ENCODE peak calls at places on chromosome 7, in ten cellular contexts. One of them, this sample, is unnamed.

GRCh38 chr7:24949884-24950283 is 30.1 kb downstream of the OSBPL3 start:
- DNase-seq in upper lobe of right lung: no peak
- DNase-seq in prostate gland: no peak
- DNase-seq in left lung: no peak
- DNase-seq in heart left ventricle: no peak
- DNase-seq in psoas muscle: no peak
- DNase-seq in cardiac muscle cell: no peak
- DNase-seq in PC-9: no peak
- DNase-seq in PC-3: peak; percentile 27
- DNase-seq in Peyer's patch: no peak
- DNase-seq in this sample: no peak

GRCh38 chr7:30655096-30655970 is 26.9 kb downstream of the CRHR2 start:
- DNase-seq in upper lobe of right lung: peak; percentile 53
- DNase-seq in prostate gland: no peak
- DNase-seq in left lung: no peak
- DNase-seq in heart left ventricle: no peak
- DNase-seq in psoas muscle: no peak
- DNase-seq in cardiac muscle cell: no peak
- DNase-seq in PC-9: no peak
- DNase-seq in PC-3: no peak
- DNase-seq in Peyer's patch: no peak
- DNase-seq in this sample: peak; percentile 52

GRCh38 chr7:131188367-131189339 is 139.0 kb upstream of the MKLN1 start:
- DNase-seq in upper lobe of right lung: no peak
- DNase-seq in prostate gland: no peak
- DNase-seq in left lung: no peak
- DNase-seq in heart left ventricle: no peak
- DNase-seq in psoas muscle: no peak
- DNase-seq in cardiac muscle cell: peak; percentile 88
- DNase-seq in PC-9: peak; percentile 97
- DNase-seq in PC-3: peak; percentile 96
- DNase-seq in Peyer's patch: no peak
- DNase-seq in this sample: no peak

GRCh38 chr7:114478384-114478783 is 63.8 kb downstream of the FOXP2 start:
- DNase-seq in upper lobe of right lung: no peak
- DNase-seq in prostate gland: no peak
- DNase-seq in left lung: no peak
- DNase-seq in heart left ventricle: no peak
- DNase-seq in psoas muscle: no peak
- DNase-seq in cardiac muscle cell: no peak
- DNase-seq in PC-9: no peak
- DNase-seq in PC-3: no peak
- DNase-seq in Peyer's patch: no peak
- DNase-seq in this sample: no peak

GRCh38 chr7:152522551-152522950 is 86.7 kb upstream of the KMT2C start:
- DNase-seq in upper lobe of right lung: no peak
- DNase-seq in prostate gland: no peak
- DNase-seq in left lung: peak; percentile 18
- DNase-seq in heart left ventricle: no peak
- DNase-seq in psoas muscle: peak; percentile 61
- DNase-seq in cardiac muscle cell: peak; percentile 76
- DNase-seq in PC-9: peak; percentile 18
- DNase-seq in PC-3: no peak
- DNase-seq in Peyer's patch: no peak
- DNase-seq in this sample: peak; percentile 5

GRCh38 chr7:73667344-73668102 is at the start of gene VPS37D:
- DNase-seq in upper lobe of right lung: peak; percentile 95
- DNase-seq in prostate gland: peak; percentile 87
- DNase-seq in left lung: peak; percentile 99
- DNase-seq in heart left ventricle: peak; percentile 89
- DNase-seq in psoas muscle: peak; percentile 94
- DNase-seq in cardiac muscle cell: peak; percentile 93
- DNase-seq in PC-9: peak; percentile 69
- DNase-seq in PC-3: peak; percentile 89
- DNase-seq in Peyer's patch: peak; percentile 92
- DNase-seq in this sample: peak; percentile 96

GRCh38 chr7:42350801-42351200 is 113.8 kb upstream of the GLI3 start:
- DNase-seq in upper lobe of right lung: no peak
- DNase-seq in prostate gland: no peak
- DNase-seq in left lung: no peak
- DNase-seq in heart left ventricle: peak; percentile 58
- DNase-seq in psoas muscle: no peak
- DNase-seq in cardiac muscle cell: peak; percentile 13
- DNase-seq in PC-9: no peak
- DNase-seq in PC-3: peak; percentile 37
- DNase-seq in Peyer's patch: no peak
- DNase-seq in this sample: no peak

GRCh38 chr7:73622909-73623797 is 1.2 kb downstream of the MLXIPL start:
- DNase-seq in upper lobe of right lung: peak; percentile 76
- DNase-seq in prostate gland: no peak
- DNase-seq in left lung: no peak
- DNase-seq in heart left ventricle: peak; percentile 45
- DNase-seq in psoas muscle: peak; percentile 96
- DNase-seq in cardiac muscle cell: peak; percentile 62
- DNase-seq in PC-9: no peak
- DNase-seq in PC-3: no peak
- DNase-seq in Peyer's patch: no peak
- DNase-seq in this sample: no peak

GRCh38 chr7:122219253-122219865 is 75.3 kb upstream of the AASS start:
- DNase-seq in upper lobe of right lung: no peak
- DNase-seq in prostate gland: no peak
- DNase-seq in left lung: no peak
- DNase-seq in heart left ventricle: no peak
- DNase-seq in psoas muscle: no peak
- DNase-seq in cardiac muscle cell: peak; percentile 41
- DNase-seq in PC-9: no peak
- DNase-seq in PC-3: peak; percentile 63
- DNase-seq in Peyer's patch: no peak
- DNase-seq in this sample: no peak

GRCh38 chr7:87151701-87152111 is 547 bp upstream of the DMTF1 start:
- DNase-seq in upper lobe of right lung: no peak
- DNase-seq in prostate gland: no peak
- DNase-seq in left lung: no peak
- DNase-seq in heart left ventricle: no peak
- DNase-seq in psoas muscle: no peak
- DNase-seq in cardiac muscle cell: no peak
- DNase-seq in PC-9: no peak
- DNase-seq in PC-3: no peak
- DNase-seq in Peyer's patch: no peak
- DNase-seq in this sample: no peak

GRCh38 chr7:87147500-87147899 is 4.8 kb upstream of the DMTF1 start:
- DNase-seq in upper lobe of right lung: no peak
- DNase-seq in prostate gland: no peak
- DNase-seq in left lung: no peak
- DNase-seq in heart left ventricle: no peak
- DNase-seq in psoas muscle: no peak
- DNase-seq in cardiac muscle cell: no peak
- DNase-seq in PC-9: no peak
- DNase-seq in PC-3: peak; percentile 33
- DNase-seq in Peyer's patch: no peak
- DNase-seq in this sample: no peak

GRCh38 chr7:87146740-87147386 is 5.4 kb upstream of the DMTF1 start:
- DNase-seq in upper lobe of right lung: no peak
- DNase-seq in prostate gland: no peak
- DNase-seq in left lung: peak; percentile 62
- DNase-seq in heart left ventricle: no peak
- DNase-seq in psoas muscle: peak; percentile 73
- DNase-seq in cardiac muscle cell: no peak
- DNase-seq in PC-9: no peak
- DNase-seq in PC-3: no peak
- DNase-seq in Peyer's patch: no peak
- DNase-seq in this sample: peak; percentile 69

GRCh38 chr7:87151002-87151505 is 1.2 kb upstream of the DMTF1 start:
- DNase-seq in upper lobe of right lung: no peak
- DNase-seq in prostate gland: no peak
- DNase-seq in left lung: no peak
- DNase-seq in heart left ventricle: no peak
- DNase-seq in psoas muscle: no peak
- DNase-seq in cardiac muscle cell: no peak
- DNase-seq in PC-9: no peak
- DNase-seq in PC-3: no peak
- DNase-seq in Peyer's patch: no peak
- DNase-seq in this sample: no peak

GRCh38 chr7:87148332-87148955 is 3.8 kb upstream of the DMTF1 start:
- DNase-seq in upper lobe of right lung: no peak
- DNase-seq in prostate gland: no peak
- DNase-seq in left lung: no peak
- DNase-seq in heart left ventricle: no peak
- DNase-seq in psoas muscle: no peak
- DNase-seq in cardiac muscle cell: peak; percentile 67
- DNase-seq in PC-9: peak; percentile 50
- DNase-seq in PC-3: peak; percentile 67
- DNase-seq in Peyer's patch: no peak
- DNase-seq in this sample: no peak
- TF ChIP-seq CTCF in upper lobe of right lung: peak; percentile 62
- TF ChIP-seq CTCF in prostate gland: no peak
- TF ChIP-seq CTCF in left lung: no peak
- TF ChIP-seq CTCF in heart left ventricle: peak; percentile 57
- TF ChIP-seq CTCF in psoas muscle: peak; percentile 67
- TF ChIP-seq CTCF in cardiac muscle cell: peak; percentile 60
- TF ChIP-seq CTCF in PC-9: peak; percentile 69
- TF ChIP-seq CTCF in PC-3: peak; percentile 83
- TF ChIP-seq CTCF in Peyer's patch: no peak
- TF ChIP-seq CTCF in this sample: peak; percentile 29

GRCh38 chr7:140093375-140093774 is 30.6 kb upstream of the PARP12 start:
- DNase-seq in upper lobe of right lung: no peak
- DNase-seq in prostate gland: no peak
- DNase-seq in left lung: no peak
- DNase-seq in heart left ventricle: no peak
- DNase-seq in psoas muscle: no peak
- DNase-seq in cardiac muscle cell: no peak
- DNase-seq in PC-9: no peak
- DNase-seq in PC-3: no peak
- DNase-seq in Peyer's patch: no peak
- DNase-seq in this sample: no peak
- H3K36me3 ChIP-seq in upper lobe of right lung: peaks cover 90% of the 10 kb centered on the region
- H3K36me3 ChIP-seq in prostate gland: no peaks in the 10 kb centered on the region
- H3K36me3 ChIP-seq in left lung: no peaks in the 10 kb centered on the region
- H3K36me3 ChIP-seq in heart left ventricle: peaks cover 63% of the 10 kb centered on the region
- H3K36me3 ChIP-seq in psoas muscle: peaks cover 17% of the 10 kb centered on the region
- H3K36me3 ChIP-seq in cardiac muscle cell: peaks cover 84% of the 10 kb centered on the region
- H3K36me3 ChIP-seq in PC-9: no peaks in the 10 kb centered on the region
- H3K36me3 ChIP-seq in PC-3: peaks cover 3% of the 10 kb centered on the region
- H3K36me3 ChIP-seq in Peyer's patch: peaks cover 4% of the 10 kb centered on the region
- H3K36me3 ChIP-seq in this sample: peaks cover 35% of the 10 kb centered on the region

DNA sequence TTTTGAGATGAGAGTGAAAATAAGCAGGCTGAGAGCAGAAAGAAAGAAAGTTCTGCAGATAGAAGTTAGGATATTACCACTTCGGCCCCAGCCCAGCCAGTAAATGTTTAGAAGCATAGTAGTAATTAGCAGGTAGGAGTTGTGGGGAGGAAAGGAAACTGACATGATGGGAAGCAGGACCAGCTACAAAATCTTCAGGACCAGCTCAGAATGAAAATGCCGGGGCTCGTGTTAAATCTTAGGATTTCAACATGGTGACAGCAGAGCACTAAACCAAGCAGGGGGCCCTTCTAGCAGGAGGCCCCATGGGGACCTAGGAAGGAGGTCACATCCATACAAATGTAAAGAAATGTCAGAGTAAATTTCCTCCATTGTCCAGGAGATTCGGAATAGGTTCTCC is 28.7 kb downstream of the PRSS2 start:
- DNase-seq in upper lobe of right lung: no peak
- DNase-seq in prostate gland: no peak
- DNase-seq in left lung: no peak
- DNase-seq in heart left ventricle: no peak
- DNase-seq in psoas muscle: no peak
- DNase-seq in cardiac muscle cell: no peak
- DNase-seq in PC-9: peak; percentile 10
- DNase-seq in PC-3: no peak
- DNase-seq in Peyer's patch: no peak
- DNase-seq in this sample: no peak
- H3K4me3 ChIP-seq in upper lobe of right lung: peak overlapping the region; percentile 47
- H3K4me3 ChIP-seq in prostate gland: no peak overlapping the region
- H3K4me3 ChIP-seq in left lung: peak overlapping the region; percentile 29
- H3K4me3 ChIP-seq in heart left ventricle: no peak overlapping the region
- H3K4me3 ChIP-seq in psoas muscle: no peak overlapping the region
- H3K4me3 ChIP-seq in cardiac muscle cell: no peak overlapping the region
- H3K4me3 ChIP-seq in PC-9: no peak overlapping the region
- H3K4me3 ChIP-seq in PC-3: peak overlapping the region; percentile 17
- H3K4me3 ChIP-seq in Peyer's patch: peak overlapping the region; percentile 74
- H3K4me3 ChIP-seq in this sample: no peak overlapping the region

GRCh38 chr7:20862554-20862953 is 75.9 kb upstream of the SP8 start:
- DNase-seq in upper lobe of right lung: no peak
- DNase-seq in prostate gland: no peak
- DNase-seq in left lung: no peak
- DNase-seq in heart left ventricle: no peak
- DNase-seq in psoas muscle: no peak
- DNase-seq in cardiac muscle cell: no peak
- DNase-seq in PC-9: no peak
- DNase-seq in PC-3: no peak
- DNase-seq in Peyer's patch: no peak
- DNase-seq in this sample: no peak
- TF ChIP-seq CTCF in upper lobe of right lung: no peak
- TF ChIP-seq CTCF in prostate gland: no peak
- TF ChIP-seq CTCF in left lung: no peak
- TF ChIP-seq CTCF in heart left ventricle: no peak
- TF ChIP-seq CTCF in psoas muscle: no peak
- TF ChIP-seq CTCF in cardiac muscle cell: no peak
- TF ChIP-seq CTCF in PC-9: no peak
- TF ChIP-seq CTCF in PC-3: no peak
- TF ChIP-seq CTCF in Peyer's patch: no peak
- TF ChIP-seq CTCF in this sample: no peak

GRCh38 chr7:50368366-50368765 is 63.9 kb downstream of the IKZF1 start:
- DNase-seq in upper lobe of right lung: no peak
- DNase-seq in prostate gland: no peak
- DNase-seq in left lung: no peak
- DNase-seq in heart left ventricle: no peak
- DNase-seq in psoas muscle: no peak
- DNase-seq in cardiac muscle cell: no peak
- DNase-seq in PC-9: no peak
- DNase-seq in PC-3: no peak
- DNase-seq in Peyer's patch: no peak
- DNase-seq in this sample: no peak
- H3K36me3 ChIP-seq in upper lobe of right lung: no peaks in the 10 kb centered on the region
- H3K36me3 ChIP-seq in prostate gland: no peaks in the 10 kb centered on the region
- H3K36me3 ChIP-seq in left lung: no peaks in the 10 kb centered on the region
- H3K36me3 ChIP-seq in heart left ventricle: no peaks in the 10 kb centered on the region
- H3K36me3 ChIP-seq in psoas muscle: no peaks in the 10 kb centered on the region
- H3K36me3 ChIP-seq in cardiac muscle cell: no peaks in the 10 kb centered on the region
- H3K36me3 ChIP-seq in PC-9: no peaks in the 10 kb centered on the region
- H3K36me3 ChIP-seq in PC-3: no peaks in the 10 kb centered on the region
- H3K36me3 ChIP-seq in Peyer's patch: no peaks in the 10 kb centered on the region
- H3K36me3 ChIP-seq in this sample: no peaks in the 10 kb centered on the region

DNA sequence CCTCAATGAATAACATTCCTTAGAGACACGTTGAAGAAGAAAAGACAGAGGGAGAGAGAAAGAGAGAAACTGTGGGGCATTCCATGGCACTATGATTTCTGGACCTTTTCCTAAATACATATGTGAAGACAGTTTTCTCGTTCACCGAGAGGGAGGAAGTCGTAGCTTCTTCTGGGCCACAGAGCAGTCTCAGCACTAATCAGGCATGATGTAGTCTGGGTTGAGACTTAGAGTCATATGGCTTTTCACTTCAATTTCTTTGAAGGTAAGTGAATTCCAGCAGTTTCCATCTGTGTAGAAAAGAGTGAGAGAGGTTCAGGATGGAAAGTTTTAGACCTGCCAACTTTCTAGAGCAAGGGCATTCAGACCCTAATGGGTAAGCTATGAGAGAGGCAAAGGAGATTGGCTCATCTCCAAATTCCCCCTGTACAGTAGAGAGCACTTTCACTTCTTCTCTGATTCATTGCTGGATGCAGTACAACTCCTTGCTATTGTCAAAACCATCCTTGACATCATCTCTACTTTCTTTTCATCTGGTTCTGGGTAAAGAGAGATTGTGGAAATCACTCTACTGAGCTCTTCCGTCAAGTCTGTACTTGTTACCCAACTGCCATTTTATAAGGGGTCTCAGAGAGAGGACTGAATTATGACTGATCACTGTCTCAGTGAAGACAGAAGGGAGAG is 31.5 kb upstream of the OR9A4 start:
- DNase-seq in upper lobe of right lung: no peak
- DNase-seq in prostate gland: no peak
- DNase-seq in left lung: no peak
- DNase-seq in heart left ventricle: no peak
- DNase-seq in psoas muscle: no peak
- DNase-seq in cardiac muscle cell: no peak
- DNase-seq in PC-9: no peak
- DNase-seq in PC-3: no peak
- DNase-seq in Peyer's patch: no peak
- DNase-seq in this sample: no peak
- H3K4me3 ChIP-seq in upper lobe of right lung: no peak overlapping the region
- H3K4me3 ChIP-seq in prostate gland: no peak overlapping the region
- H3K4me3 ChIP-seq in left lung: no peak overlapping the region
- H3K4me3 ChIP-seq in heart left ventricle: no peak overlapping the region
- H3K4me3 ChIP-seq in psoas muscle: no peak overlapping the region
- H3K4me3 ChIP-seq in cardiac muscle cell: no peak overlapping the region
- H3K4me3 ChIP-seq in PC-9: no peak overlapping the region
- H3K4me3 ChIP-seq in PC-3: no peak overlapping the region
- H3K4me3 ChIP-seq in Peyer's patch: no peak overlapping the region
- H3K4me3 ChIP-seq in this sample: no peak overlapping the region

This sample was measured in kidney.